ENCODE peak calls at places on chromosome 4, in four cellular contexts. I is progenitor cell of endocrine pancreas, L is mucosa of descending colon, P is mesothelial cell of epicardium. T is an unnamed sample.

GRCh38 chr4:38716271-38716670 is 52.3 kb downstream of the KLF3 start:
- DNase-seq in L (no peak), P (no peak), I (no peak), T (no peak)

GRCh38 chr4:87047281-87047798 is 112.5 kb downstream of the AFF1 start:
- DNase-seq in I (no peak), P (no peak), L (no peak), T (no peak)

GRCh38 chr4:128322311-128322710 is 34.7 kb upstream of the PGRMC2 start:
- DNase-seq in P (no peak), L (no peak), I (no peak), T (no peak)

GRCh38 chr4:123397276-123398150 is 918 bp downstream of the SPRY1 start:
- DNase-seq in L (peak; percentile 68), P (no peak), I (peak; percentile 76), T (no peak)

GRCh38 chr4:89438102-89438831 is 130.7 kb upstream of the GPRIN3 start:
- DNase-seq in P (no peak), I (peak; percentile 13), L (peak; percentile 52), T (no peak)

GRCh38 chr4:93788712-93789111 is 39.8 kb upstream of the ATOH1 start:
- DNase-seq in L (no peak), I (no peak), P (no peak), T (no peak)

GRCh38 chr4:141301216-141301615 is 80.5 kb downstream of the ZNF330 start:
- DNase-seq in P (no peak), L (no peak), I (no peak), T (no peak)

GRCh38 chr4:101421393-101421792 is 74.1 kb upstream of the PPP3CA start:
- DNase-seq in I (no peak), P (no peak), L (no peak), T (no peak)

GRCh38 chr4:75598390-75598789 is 31.9 kb downstream of the CDKL2 start:
- DNase-seq in P (no peak), I (no peak), L (no peak), T (no peak)

GRCh38 chr4:76697129-76697803 is 200.7 kb downstream of the SOWAHB start:
- DNase-seq in P (no peak), L (no peak), I (no peak), T (no peak)

GRCh38 chr4:152118819-152119553 is 358.2 kb upstream of the GATB start:
- DNase-seq in P (no peak), L (no peak), I (no peak), T (no peak)

GRCh38 chr4:43014266-43014665 is 121.8 kb downstream of the GRXCR1 start:
- DNase-seq in L (no peak), P (no peak), I (no peak), T (no peak)

GRCh38 chr4:183398298-183399129 is 45.9 kb upstream of the CDKN2AIP start:
- DNase-seq in L (peak; percentile 75), P (peak; percentile 40), I (peak; percentile 56), T (peak; percentile 28)

GRCh38 chr4:4659871-4660651 is 118.2 kb upstream of the STX18 start:
- DNase-seq in L (no peak), I (no peak), P (no peak), T (no peak)

GRCh38 chr4:97106161-97106560 is 1037.1 kb downstream of the STPG2 start:
- DNase-seq in L (no peak), P (no peak), I (no peak), T (no peak)

GRCh38 chr4:97105716-97106115 is 1037.6 kb downstream of the STPG2 start:
- DNase-seq in P (no peak), L (no peak), I (no peak), T (no peak)

GRCh38 chr4:97110506-97110905 is 1032.8 kb downstream of the STPG2 start:
- DNase-seq in I (no peak), P (no peak), L (no peak), T (no peak)
- TF ChIP-seq CTCF in I (no peak), P (no peak), L (no peak), T (no peak)

GRCh38 chr4:99461623-99462401 is 26.7 kb upstream of the ADH7 start:
- DNase-seq in I (no peak), L (no peak), P (no peak), T (no peak)

GRCh38 chr4:99457676-99458075 is 22.5 kb upstream of the ADH7 start:
- DNase-seq in L (no peak), I (no peak), P (no peak), T (no peak)

GRCh38 chr4:99458911-99459447 is 23.8 kb upstream of the ADH7 start:
- DNase-seq in P (no peak), I (no peak), L (no peak), T (no peak)

GRCh38 chr4:99459546-99460042 is 24.5 kb upstream of the ADH7 start:
- DNase-seq in L (no peak), I (no peak), P (no peak), T (no peak)

GRCh38 chr4:99457270-99457669 is 22.1 kb upstream of the ADH7 start:
- DNase-seq in I (no peak), L (no peak), P (no peak), T (no peak)
- TF ChIP-seq CTCF in I (no peak), L (no peak), P (no peak), T (no peak)

GRCh38 chr4:185088899-185089298 is 54.2 kb upstream of the SLC25A4 start:
- DNase-seq in I (no peak), L (no peak), P (no peak), T (no peak)
- TF ChIP-seq CTCF in I (no peak), L (no peak), P (no peak), T (no peak)

GRCh38 chr4:73341454-73341853 is 62.6 kb upstream of the ALB start:
- DNase-seq in L (peak; percentile 57), I (peak; percentile 16), P (no peak), T (no peak)
- TF ChIP-seq CTCF in L (no peak), I (peak; percentile 79), P (peak; percentile 34), T (no peak)

GRCh38 chr4:118034061-118034785 is at the start of gene NDST3:
- DNase-seq in L (peak; percentile 54), P (peak; percentile 40), I (peak; percentile 41), T (no peak)
- TF ChIP-seq CTCF in L (no peak), P (no peak), I (peak; percentile 66), T (no peak)